ENCODE peak calls at places on chromosomes 7 and 10, in seven cellular contexts. R is PC-3; W is neural progenitor cell; F is naive thymus-derived CD4-positive, alpha-beta T cell; T is cardiac muscle cell; H is GM23248; S is SJCRH30. B is an unnamed sample. For H3K4me1, the result is how much of the 10 kb centered on the place peaks cover.

GRCh38 chr7:106110238-106110560 is 1.9 kb downstream of the SYPL1 start:
- DNase-seq in T (peak), F (no peak), W (no peak), S (no peak), H (peak), R (peak), B (peak)

GRCh38 chr10:79050896-79051555 is 17.7 kb upstream of the ZMIZ1 start:
- DNase-seq in F (no peak), H (peak), W (no peak), R (peak), T (peak), S (no peak), B (peak)

GRCh38 chr7:128266891-128267839 is 26.1 kb downstream of the LEP start:
- DNase-seq in W (peak), R (peak), H (peak), T (peak), F (no peak), S (peak), B (peak)

GRCh38 chr7:80277434-80278427 is 143.1 kb downstream of the GNAI1 start:
- DNase-seq in H (peak), S (no peak), T (peak), W (no peak), R (peak), F (no peak), B (peak)

GRCh38 chr10:1650542-1651279 is 86.6 kb downstream of the ADARB2 start:
- DNase-seq in S (no peak), T (no peak), F (no peak), W (no peak), R (no peak), H (no peak), B (no peak)

GRCh38 chr10:72612203-72612826 is 13.6 kb downstream of the MICU1 start:
- DNase-seq in W (no peak), F (no peak), T (peak), H (peak), R (peak), S (peak), B (peak)

GRCh38 chr7:137360087-137360679 is 16.6 kb upstream of the PTN start:
- DNase-seq in F (no peak), W (peak), S (no peak), R (peak), H (no peak), T (no peak), B (no peak)

GRCh38 chr7:81499262-81500116 is 270.4 kb downstream of the HGF start:
- DNase-seq in R (peak), F (no peak), W (peak), T (peak), S (peak), H (peak), B (peak)

DNA sequence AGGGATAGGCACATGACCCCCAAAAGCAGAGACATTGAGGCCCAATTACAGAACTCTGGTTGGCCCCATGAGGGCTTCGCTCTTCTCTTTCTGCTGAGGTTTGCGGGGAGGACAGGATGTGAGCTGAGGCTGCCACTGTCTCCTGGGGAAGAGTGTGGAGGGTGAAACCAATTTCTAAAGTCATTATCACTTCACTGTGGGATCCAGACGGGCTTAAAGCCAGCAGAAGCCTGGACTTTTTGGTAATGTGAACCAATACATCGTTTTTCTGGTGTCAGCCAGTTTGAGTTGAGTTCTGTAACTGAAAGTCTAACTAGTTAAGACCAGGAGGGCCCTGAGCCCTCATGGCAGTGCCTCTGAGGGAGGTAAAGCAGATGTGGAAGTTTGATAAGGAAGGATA is 163.0 kb downstream of the MYOF start:
- DNase-seq in S (no peak), R (no peak), W (no peak), H (no peak), T (no peak), F (no peak), B (no peak)
- H3K4me1 ChIP-seq in S (under half), R (under half), W (under half), H (under half), T (under half), F (under half), B (under half)

DNA sequence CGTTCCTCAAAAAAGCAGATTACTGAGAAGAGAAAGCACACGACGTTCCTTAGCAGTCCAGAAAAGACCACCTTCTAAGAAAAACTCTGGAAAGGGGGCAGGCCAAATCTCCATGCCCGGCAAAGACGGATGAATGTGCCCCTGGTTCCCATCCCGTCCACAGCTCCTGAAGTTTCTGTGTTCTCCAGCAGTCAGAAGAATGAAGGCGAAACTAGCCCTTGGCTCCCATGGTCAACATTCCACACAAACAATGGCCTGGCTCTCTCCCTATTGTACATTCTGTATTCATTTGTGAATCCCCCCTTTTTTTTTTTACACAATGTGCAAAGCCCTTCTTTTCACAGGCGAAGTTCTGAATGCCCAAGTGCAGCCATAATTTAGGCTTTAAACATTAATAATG is 5.3 kb downstream of the CTBP2 start:
- DNase-seq in F (no peak), T (peak), W (peak), R (no peak), S (no peak), H (no peak), B (peak)
- H3K4me1 ChIP-seq in F (under half), T (half or more), W (half or more), R (half or more), S (under half), H (half or more), B (half or more)

GRCh38 chr7:73549176-73549575 is 8.3 kb downstream of the BCL7B start:
- DNase-seq in S (no peak), H (no peak), T (no peak), W (no peak), F (no peak), R (no peak), B (no peak)

GRCh38 chr7:73544678-73545077 is 12.8 kb downstream of the BCL7B start:
- DNase-seq in T (no peak), F (no peak), S (no peak), R (no peak), W (no peak), H (no peak), B (no peak)

GRCh38 chr7:73547841-73548240 is 9.6 kb downstream of the BCL7B start:
- DNase-seq in T (no peak), W (no peak), H (no peak), R (no peak), S (no peak), F (no peak), B (no peak)
- H3K4me1 ChIP-seq in T (under half), W (under half), H (under half), R (under half), S (under half), F (under half), B (under half)

GRCh38 chr10:129970404-129971364 is 6.6 kb upstream of the EBF3 start:
- DNase-seq in R (no peak), T (no peak), H (no peak), W (peak), S (no peak), F (no peak), B (no peak)

GRCh38 chr10:129972145-129972965 is 8.3 kb upstream of the EBF3 start:
- DNase-seq in T (no peak), W (peak), H (peak), S (no peak), R (no peak), F (no peak), B (no peak)

GRCh38 chr10:129973674-129974059 is 9.6 kb upstream of the EBF3 start:
- DNase-seq in W (no peak), H (no peak), R (no peak), S (no peak), T (no peak), F (no peak), B (no peak)

GRCh38 chr10:129971381-129972144 is 7.5 kb upstream of the EBF3 start:
- DNase-seq in R (peak), T (peak), S (peak), F (no peak), H (peak), W (peak), B (peak)

DNA sequence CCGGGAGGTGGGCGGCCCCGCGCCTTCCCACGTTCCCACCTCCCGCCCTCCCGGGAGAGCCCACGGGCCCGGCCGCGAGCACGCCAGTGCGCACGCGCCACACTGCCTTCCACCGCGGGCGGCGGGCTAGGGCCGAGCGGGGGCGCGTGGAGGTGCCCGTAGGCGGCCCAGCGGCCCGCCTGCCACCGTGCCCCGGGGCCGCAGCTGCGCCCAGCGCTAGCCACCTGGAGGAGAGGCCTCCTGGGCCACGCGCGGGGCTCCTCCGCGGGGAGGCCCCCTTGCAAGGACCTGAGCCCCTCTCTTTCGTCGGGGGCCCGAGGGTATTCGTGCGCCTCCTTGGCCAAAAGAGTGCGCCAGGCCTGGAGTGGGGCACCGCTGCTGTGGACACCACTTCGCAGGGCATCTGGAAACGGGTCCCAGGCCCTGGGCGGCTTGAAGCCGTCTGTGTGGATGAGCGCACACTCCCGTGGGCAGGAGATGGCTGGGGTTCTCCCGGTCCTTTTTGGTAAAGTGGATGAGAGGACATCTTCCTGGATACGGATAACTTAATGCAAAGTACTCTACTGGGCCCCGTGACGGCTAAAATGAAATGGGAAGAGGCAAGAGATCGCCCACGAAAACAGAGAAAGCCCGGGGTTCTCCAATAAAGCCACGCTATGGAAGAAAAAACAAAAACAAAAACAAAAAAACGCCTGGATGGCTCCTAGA is 9.0 kb upstream of the EBF3 start:
- DNase-seq in S (no peak), R (no peak), H (no peak), F (no peak), T (no peak), W (peak), B (no peak)
- H3K4me1 ChIP-seq in S (under half), R (under half), H (under half), F (under half), T (under half), W (under half), B (under half)